ENCODE peak calls at places on chromosomes 12 and 14, in five cellular contexts. D is ACHN; V is GF-D8; L is cerebellar cortex; N is activated T-cell treated with anti-CD3 and anti-CD28 coated beads, Interleukin-2, amount 50 U/mL, for 72 hours. E is an unnamed sample.

GRCh38 chr12:11797317-11797913 is 147.9 kb downstream of the ETV6 start:
- DNase-seq in D (no peak), V (peak; percentile 32), L (no peak), N (no peak), E (peak; percentile 36)

GRCh38 chr14:71625175-71625574 is 307.1 kb upstream of the RGS6 start:
- DNase-seq in D (no peak), V (no peak), L (no peak), N (no peak), E (no peak)

GRCh38 chr14:52824479-52824878 is 33.1 kb upstream of the GNPNAT1 start:
- DNase-seq in D (no peak), V (no peak), L (peak; percentile 11), N (no peak), E (no peak)

GRCh38 chr14:58455593-58456265 is 28.2 kb downstream of the KIAA0586 start:
- DNase-seq in D (no peak), V (no peak), L (no peak), N (no peak), E (no peak)

GRCh38 chr14:22982477-22983245 is at the start of gene AJUBA:
- DNase-seq in D (peak; percentile 94), V (peak; percentile 52), L (peak; percentile 43), N (peak; percentile 80), E (peak; percentile 74)

GRCh38 chr14:99516156-99517045 is 35.2 kb downstream of the CCNK start:
- DNase-seq in D (no peak), V (no peak), L (no peak), N (no peak), E (no peak)

GRCh38 chr12:50625029-50625875 is 120.5 kb downstream of the DIP2B start:
- DNase-seq in D (no peak), V (no peak), L (no peak), N (no peak), E (no peak)

GRCh38 chr14:99318091-99318958 is 46.3 kb upstream of the BCL11B start:
- DNase-seq in D (peak; percentile 32), V (no peak), L (no peak), N (no peak), E (no peak)

GRCh38 chr12:124995200-124995961 is 1.9 kb downstream of the BRI3BP start:
- DNase-seq in D (no peak), V (peak; percentile 17), L (no peak), N (no peak), E (no peak)

GRCh38 chr12:68886636-68887572 is 46.1 kb downstream of the CPM start:
- DNase-seq in D (no peak), V (no peak), L (no peak), N (no peak), E (no peak)

GRCh38 chr14:62599616-62600385 is 445.5 kb downstream of the KCNH5 start:
- DNase-seq in D (no peak), V (no peak), L (no peak), N (no peak), E (no peak)

GRCh38 chr12:51864701-51865469 is 16.4 kb upstream of the FIGNL2 start:
- DNase-seq in D (no peak), V (no peak), L (peak; percentile 70), N (no peak), E (no peak)

GRCh38 chr14:24710403-24711063 is 76.5 kb upstream of the GZMB start:
- DNase-seq in D (peak; percentile 47), V (no peak), L (peak; percentile 34), N (peak; percentile 65), E (peak; percentile 39)

GRCh38 chr14:97379091-97379531 is 581.9 kb downstream of the VRK1 start:
- DNase-seq in D (no peak), V (no peak), L (no peak), N (peak; percentile 49), E (no peak)

GRCh38 chr14:97603201-97603600 is 806.0 kb downstream of the VRK1 start:
- DNase-seq in D (no peak), V (no peak), L (no peak), N (peak; percentile 36), E (no peak)

GRCh38 chr12:25477217-25477616 is 75.9 kb downstream of the LMNTD1 start:
- DNase-seq in D (no peak), V (no peak), L (no peak), N (no peak), E (no peak)

GRCh38 chr12:93982847-93983315 is 165.5 kb upstream of the PLXNC1 start:
- DNase-seq in D (no peak), V (no peak), L (no peak), N (peak; percentile 27), E (no peak)

GRCh38 chr12:94601972-94602517 is 48.3 kb downstream of the TMCC3 start:
- DNase-seq in D (no peak), V (no peak), L (no peak), N (no peak), E (no peak)

GRCh38 chr12:27709932-27710591 is 570 bp upstream of the MRPS35 start:
- DNase-seq in D (peak; percentile 73), V (peak; percentile 8), L (no peak), N (no peak), E (no peak)

GRCh38 chr12:34236073-34236472 is 213.8 kb downstream of the ALG10 start:
- DNase-seq in D (no peak), V (no peak), L (no peak), N (no peak), E (no peak)

GRCh38 chr12:123250471-123251383 is 17.5 kb downstream of the MTRFR start:
- DNase-seq in D (peak; percentile 51), V (no peak), L (no peak), N (no peak), E (no peak)

GRCh38 chr12:121791671-121792496 is 1.6 kb downstream of the RHOF start:
- DNase-seq in D (peak; percentile 73), V (no peak), L (no peak), N (peak; percentile 46), E (no peak)

GRCh38 chr12:40104461-40105264 is 1.2 kb downstream of the SLC2A13 start:
- DNase-seq in D (peak; percentile 35), V (no peak), L (peak; percentile 3), N (no peak), E (no peak)

GRCh38 chr12:40058721-40059190 is 47.1 kb downstream of the SLC2A13 start:
- DNase-seq in D (peak; percentile 38), V (no peak), L (no peak), N (no peak), E (no peak)

GRCh38 chr12:114529956-114530355 is 124.0 kb upstream of the TBX5 start:
- DNase-seq in D (no peak), V (no peak), L (no peak), N (no peak), E (no peak)